ENCODE peak calls at places on chromosomes 16 and 17, in four cellular contexts. A is gastrocnemius medialis, O is esophagus squamous epithelium, Z is body of pancreas. S is an unnamed sample. For H3K36me3, the result is how much of the 10 kb centered on the place peaks cover.

GRCh38 chr17:37131064-37131463 is 182.3 kb downstream of the AATF start:
- DNase-seq in A (no peak), O (no peak), Z (no peak), S (no peak)

GRCh38 chr17:27455569-27455913 is 707 bp upstream of the KSR1 start:
- DNase-seq in A (no peak), O (no peak), Z (no peak), S (no peak)

GRCh38 chr16:7505495-7505894 is 172.8 kb downstream of the RBFOX1 start:
- DNase-seq in A (no peak), O (no peak), Z (no peak), S (no peak)

GRCh38 chr17:75832164-75832651 is 12.0 kb downstream of the UNC13D start:
- DNase-seq in A (peak), O (no peak), Z (no peak), S (peak)

GRCh38 chr17:1730345-1731193 is 6.1 kb downstream of the WDR81 start:
- DNase-seq in A (peak), O (no peak), Z (peak), S (peak)

GRCh38 chr17:74332763-74333220 is 6.8 kb downstream of the KIF19 start:
- DNase-seq in A (no peak), O (no peak), Z (no peak), S (no peak)

GRCh38 chr17:81393684-81394376 is 1.4 kb upstream of the BAHCC1 start:
- DNase-seq in A (peak), O (peak), Z (peak), S (peak)

GRCh38 chr16:878071-878784 is 77.7 kb upstream of the GNG13 start:
- DNase-seq in A (no peak), O (no peak), Z (no peak), S (no peak)

GRCh38 chr17:13508916-13509315 is 92.8 kb downstream of the HS3ST3A1 start:
- DNase-seq in A (no peak), O (no peak), Z (no peak), S (no peak)

GRCh38 chr16:54027126-54027922 is 259.3 kb downstream of the IRX3 start:
- DNase-seq in A (no peak), O (no peak), Z (no peak), S (no peak)

GRCh38 chr17:4518901-4519300 is 20.2 kb downstream of the SPNS2 start:
- DNase-seq in A (no peak), O (no peak), Z (no peak), S (no peak)

GRCh38 chr16:85607331-85607765 is 5.8 kb upstream of the GSE1 start:
- DNase-seq in A (no peak), O (no peak), Z (no peak), S (no peak)

GRCh38 chr17:45292696-45293412 is 24.0 kb downstream of the MAP3K14 start:
- DNase-seq in A (peak), O (no peak), Z (peak), S (peak)

GRCh38 chr17:36888236-36888957 is 48.9 kb upstream of the LHX1 start:
- DNase-seq in A (no peak), O (no peak), Z (no peak), S (no peak)

GRCh38 chr17:77877019-77877418 is 81.5 kb upstream of the TNRC6C start:
- DNase-seq in A (no peak), O (no peak), Z (no peak), S (no peak)

GRCh38 chr17:41615454-41615853 is 2.9 kb upstream of the KRT16 start:
- DNase-seq in A (no peak), O (no peak), Z (no peak), S (no peak)

GRCh38 chr17:40417258-40417608 is 463 bp downstream of the TOP2A start:
- DNase-seq in A (no peak), O (no peak), Z (no peak), S (peak)

GRCh38 chr16:20901441-20902112 is 1.0 kb downstream of the LYRM1 start:
- DNase-seq in A (peak), O (no peak), Z (peak), S (peak)

GRCh38 chr16:425082-425718 is at the start of gene RAB11FIP3:
- DNase-seq in A (peak), O (no peak), Z (peak), S (peak)

GRCh38 chr17:69761767-69762321 is 313.2 kb upstream of the KCNJ16 start:
- DNase-seq in A (peak), O (no peak), Z (no peak), S (no peak)

GRCh38 chr16:3641801-3642396 is 12.6 kb upstream of the DNASE1 start:
- DNase-seq in A (no peak), O (no peak), Z (no peak), S (no peak)

GRCh38 chr16:26765087-26765486 is 301.6 kb upstream of the C16orf82 start:
- DNase-seq in A (no peak), O (no peak), Z (no peak), S (no peak)

DNA sequence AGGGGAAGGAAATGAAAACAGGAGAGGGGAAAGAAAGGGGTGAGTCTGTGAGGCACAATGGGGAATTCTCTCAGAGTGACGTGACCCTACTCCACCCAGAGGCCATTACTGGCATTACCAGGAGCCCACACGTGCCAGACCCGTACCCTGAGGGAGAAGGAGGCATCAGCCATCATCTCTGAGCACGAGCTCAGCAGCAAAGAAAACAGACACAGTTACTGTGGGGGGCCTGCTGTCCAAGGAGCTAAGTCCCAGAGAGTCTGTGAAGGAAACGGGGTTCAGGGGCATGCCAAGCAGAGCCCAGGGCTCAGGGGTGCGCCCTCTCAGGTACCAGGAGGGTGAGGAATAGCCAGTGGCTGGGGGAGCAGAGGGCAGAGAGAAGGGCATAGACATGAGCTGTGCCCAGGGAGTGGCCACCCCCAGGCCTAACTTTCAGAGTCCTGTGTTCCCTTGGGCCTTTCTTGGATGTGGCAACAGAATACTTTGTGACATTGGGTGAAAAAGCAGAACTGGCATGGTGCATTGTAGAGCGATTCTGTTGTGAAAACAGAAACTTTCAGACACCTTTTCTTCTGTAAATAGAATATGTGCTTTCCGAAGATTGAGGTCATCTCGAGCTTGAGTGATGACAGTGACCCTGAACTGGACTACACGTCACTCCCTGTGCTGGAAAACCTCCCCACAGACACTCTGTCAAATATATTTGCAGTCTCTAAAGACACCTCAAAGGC is 11.3 kb downstream of the TAF1C start:
- DNase-seq in A (peak), O (no peak), Z (peak), S (peak)
- H3K27ac ChIP-seq in A (no peak), O (no peak), Z (peak), S (peak)

GRCh38 chr17:63549946-63550815 is at the start of gene DCAF7:
- DNase-seq in A (peak), O (peak), Z (peak), S (peak)
- TF ChIP-seq POLR2A in A (peak), O (peak), Z (peak), S (no peak)

DNA sequence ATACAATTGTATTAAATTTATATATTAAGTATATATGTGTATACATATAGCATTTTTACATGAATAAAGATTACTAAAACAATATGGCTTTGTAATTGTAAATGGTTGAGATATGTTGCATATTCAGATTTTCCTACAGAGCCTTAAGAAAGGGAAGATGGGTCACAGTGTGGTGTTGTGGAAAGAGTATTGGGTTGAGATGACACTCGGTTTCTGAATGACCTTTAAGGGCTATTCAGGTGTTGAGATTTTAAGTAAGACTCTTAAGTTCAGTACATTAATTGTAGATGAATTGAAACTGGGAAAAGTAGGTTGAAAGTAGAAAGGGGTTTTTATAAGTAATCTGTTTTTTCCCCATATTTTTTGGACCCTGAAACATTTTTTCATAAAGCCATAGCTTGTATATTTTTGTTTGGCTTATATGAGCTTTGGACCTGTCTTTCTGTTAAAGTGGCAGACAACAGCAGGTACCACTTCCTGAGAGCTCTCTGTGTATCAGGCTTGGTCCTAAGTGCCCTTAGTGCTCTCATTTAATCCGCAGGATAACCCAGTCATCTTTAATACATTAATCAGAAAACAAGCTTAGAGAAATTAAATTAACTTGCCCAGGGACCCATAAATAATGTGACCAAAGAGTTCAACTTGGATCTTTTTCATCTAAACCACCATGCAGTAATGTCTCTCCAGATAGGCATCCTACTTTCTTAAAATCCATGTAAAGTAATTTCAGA is 48.5 kb upstream of the MRC2 start:
- DNase-seq in A (no peak), O (no peak), Z (no peak), S (no peak)
- H3K36me3 ChIP-seq in A (half or more), O (under half), Z (under half), S (under half)

GRCh38 chr17:31721291-31722025 is 137.6 kb downstream of the COPRS start:
- DNase-seq in A (no peak), O (no peak), Z (no peak), S (no peak)

GRCh38 chr17:31724619-31725018 is 134.4 kb downstream of the COPRS start:
- DNase-seq in A (no peak), O (no peak), Z (no peak), S (no peak)

GRCh38 chr17:31726980-31727427 is 132.0 kb downstream of the COPRS start:
- DNase-seq in A (no peak), O (no peak), Z (no peak), S (no peak)

GRCh38 chr17:31724026-31724425 is 135.0 kb downstream of the COPRS start:
- DNase-seq in A (no peak), O (no peak), Z (no peak), S (no peak)

GRCh38 chr17:31722251-31723056 is 136.6 kb downstream of the COPRS start:
- DNase-seq in A (no peak), O (no peak), Z (no peak), S (no peak)
- H3K27ac ChIP-seq in A (no peak), O (no peak), Z (no peak), S (no peak)

GRCh38 chr16:69105501-69106361 is at the start of gene HAS3:
- DNase-seq in A (no peak), O (no peak), Z (peak), S (peak)
- TF ChIP-seq POLR2A in A (peak), O (peak), Z (peak), S (no peak)

S was measured in testis.